ENCODE peak calls at places on chromosome 11, in five cellular contexts. A is epithelial cell of esophagus, B is aorta, H is OCI-LY7, Y is HCT116. I is an unnamed sample.

GRCh38 chr11:104581246-104581980 is 316.8 kb downstream of the CASP12 start:
- DNase-seq in A (peak), B (no peak), H (no peak), Y (no peak), I (no peak)

GRCh38 chr11:1760351-1761109 is 3.2 kb downstream of the CTSD start:
- DNase-seq in A (no peak), B (peak), H (no peak), Y (no peak), I (peak)

GRCh38 chr11:76700177-76701100 is 29.9 kb upstream of the LRRC32 start:
- DNase-seq in A (peak), B (no peak), H (no peak), Y (peak), I (no peak)

GRCh38 chr11:38937709-38938108 is 2339.7 kb upstream of the RAG2 start:
- DNase-seq in A (no peak), B (no peak), H (no peak), Y (no peak), I (no peak)

GRCh38 chr11:35352107-35352888 is 67.1 kb downstream of the SLC1A2 start:
- DNase-seq in A (peak), B (no peak), H (no peak), Y (no peak), I (peak)

GRCh38 chr11:75430692-75431532 is 2.1 kb downstream of the KLHL35 start:
- DNase-seq in A (no peak), B (peak), H (no peak), Y (no peak), I (no peak)

GRCh38 chr11:116563028-116563712 is 209.6 kb downstream of the BUD13 start:
- DNase-seq in A (no peak), B (no peak), H (no peak), Y (no peak), I (no peak)

GRCh38 chr11:86473991-86474833 is 99.5 kb downstream of the CCDC81 start:
- DNase-seq in A (peak), B (peak), H (no peak), Y (no peak), I (peak)

GRCh38 chr11:73344191-73344607 is 32.0 kb upstream of the RELT start:
- DNase-seq in A (no peak), B (peak), H (no peak), Y (no peak), I (peak)

GRCh38 chr11:112961146-112961668 is at the start of gene NCAM1:
- DNase-seq in A (peak), B (peak), H (peak), Y (peak), I (peak)

GRCh38 chr11:64802370-64803162 is 448 bp downstream of the MAP4K2 start:
- DNase-seq in A (no peak), B (no peak), H (peak), Y (no peak), I (peak)

GRCh38 chr11:33779849-33780528 is 5.7 kb upstream of the FBXO3 start:
- DNase-seq in A (peak), B (no peak), H (no peak), Y (no peak), I (no peak)

GRCh38 chr11:82858556-82859091 is 41.6 kb downstream of the PRCP start:
- DNase-seq in A (peak), B (no peak), H (no peak), Y (no peak), I (no peak)

GRCh38 chr11:2160736-2161259 is at the start of gene INS:
- DNase-seq in A (no peak), B (no peak), H (no peak), Y (no peak), I (no peak)

GRCh38 chr11:115920841-115921480 is 416.7 kb upstream of the CADM1 start:
- DNase-seq in A (no peak), B (no peak), H (no peak), Y (no peak), I (no peak)

GRCh38 chr11:16787035-16787744 is 48.7 kb downstream of the C11orf58 start:
- DNase-seq in A (peak), B (peak), H (no peak), Y (no peak), I (no peak)

GRCh38 chr11:72609045-72609444 is 65.2 kb downstream of the PDE2A start:
- DNase-seq in A (peak), B (no peak), H (peak), Y (no peak), I (no peak)

GRCh38 chr11:64712430-64713030 is 10.5 kb downstream of the NRXN2 start:
- DNase-seq in A (no peak), B (peak), H (no peak), Y (no peak), I (no peak)

GRCh38 chr11:125842319-125842948 is 9.3 kb downstream of the PATE4 start:
- DNase-seq in A (no peak), B (no peak), H (peak), Y (no peak), I (no peak)

GRCh38 chr11:32122200-32122599 is 31.3 kb downstream of the RCN1 start:
- DNase-seq in A (no peak), B (no peak), H (no peak), Y (no peak), I (no peak)

GRCh38 chr11:17774232-17775034 is 39.9 kb downstream of the KCNC1 start:
- DNase-seq in A (no peak), B (peak), H (no peak), Y (no peak), I (no peak)

GRCh38 chr11:60498853-60499252 is 6.3 kb downstream of the MS4A12 start:
- DNase-seq in A (no peak), B (no peak), H (peak), Y (no peak), I (no peak)

GRCh38 chr11:105269862-105270261 is 130.3 kb upstream of the CARD18 start:
- DNase-seq in A (no peak), B (no peak), H (no peak), Y (no peak), I (no peak)

GRCh38 chr11:32569313-32569881 is 14.2 kb upstream of the EIF3M start:
- DNase-seq in A (no peak), B (no peak), H (no peak), Y (no peak), I (no peak)

GRCh38 chr11:9231848-9232177 is 33.3 kb downstream of the DENND5A start:
- DNase-seq in A (no peak), B (no peak), H (no peak), Y (no peak), I (no peak)

GRCh38 chr11:70568504-70569172 is 170.3 kb downstream of the CTTN start:
- DNase-seq in A (peak), B (peak), H (no peak), Y (no peak), I (peak)

GRCh38 chr11:8649361-8649760 is 33.1 kb downstream of the TRIM66 start:
- DNase-seq in A (peak), B (no peak), H (no peak), Y (no peak), I (no peak)

GRCh38 chr11:123145220-123145619 is 49.8 kb downstream of the CLMP start:
- DNase-seq in A (peak), B (no peak), H (no peak), Y (peak), I (no peak)

GRCh38 chr11:123143476-123143875 is 51.6 kb downstream of the CLMP start:
- DNase-seq in A (no peak), B (no peak), H (no peak), Y (no peak), I (no peak)

GRCh38 chr11:123143921-123144320 is 51.1 kb downstream of the CLMP start:
- DNase-seq in A (no peak), B (no peak), H (no peak), Y (no peak), I (no peak)

GRCh38 chr11:123144707-123145106 is 50.3 kb downstream of the CLMP start:
- DNase-seq in A (peak), B (no peak), H (no peak), Y (no peak), I (no peak)

GRCh38 chr11:123145661-123146060 is 49.4 kb downstream of the CLMP start:
- DNase-seq in A (no peak), B (no peak), H (no peak), Y (no peak), I (no peak)
- H3K4me3 ChIP-seq in A (no peak), B (no peak), H (no peak), Y (peak), I (no peak)

GRCh38 chr11:40281055-40281580 is 1178.3 kb downstream of the LRRC4C start:
- DNase-seq in A (no peak), B (no peak), H (no peak), Y (no peak), I (no peak)
- H3K4me3 ChIP-seq in A (no peak), B (no peak), H (no peak), Y (no peak), I (no peak)

DNA sequence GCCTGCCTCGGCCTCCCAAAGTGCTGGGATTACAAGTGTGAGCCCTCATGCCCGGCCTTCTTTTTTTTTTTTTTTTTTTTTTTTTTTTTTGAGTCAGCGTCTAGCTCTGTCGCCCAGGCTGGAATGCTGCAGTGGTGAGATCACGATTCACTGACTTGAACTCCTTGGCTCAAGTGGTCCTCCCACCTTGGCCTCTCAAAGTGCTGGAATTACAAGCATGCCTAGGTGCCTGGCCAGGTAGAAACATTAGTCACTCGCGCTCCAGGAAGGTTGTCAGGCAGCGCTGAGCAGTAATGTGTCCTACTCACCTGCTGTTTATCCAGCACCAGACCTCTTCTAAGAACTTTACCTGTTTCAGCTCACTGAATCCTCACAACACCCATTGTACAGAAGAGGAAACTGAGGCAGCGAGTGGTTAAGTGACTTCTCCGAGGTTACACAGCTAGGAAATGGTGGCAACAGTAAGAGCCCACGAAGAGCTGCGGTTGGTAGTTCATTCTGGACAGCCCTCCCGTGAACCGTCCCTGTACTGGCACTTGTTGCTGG is 496 bp upstream of the CST6 start:
- DNase-seq in A (peak), B (no peak), H (no peak), Y (peak), I (no peak)
- H3K4me3 ChIP-seq in A (no peak), B (no peak), H (no peak), Y (peak), I (peak)

GRCh38 chr11:111367411-111368284 is 11.4 kb downstream of the POU2AF1 start:
- DNase-seq in A (peak), B (no peak), H (peak), Y (no peak), I (no peak)
- H3K4me3 ChIP-seq in A (no peak), B (no peak), H (peak), Y (no peak), I (no peak)

DNA sequence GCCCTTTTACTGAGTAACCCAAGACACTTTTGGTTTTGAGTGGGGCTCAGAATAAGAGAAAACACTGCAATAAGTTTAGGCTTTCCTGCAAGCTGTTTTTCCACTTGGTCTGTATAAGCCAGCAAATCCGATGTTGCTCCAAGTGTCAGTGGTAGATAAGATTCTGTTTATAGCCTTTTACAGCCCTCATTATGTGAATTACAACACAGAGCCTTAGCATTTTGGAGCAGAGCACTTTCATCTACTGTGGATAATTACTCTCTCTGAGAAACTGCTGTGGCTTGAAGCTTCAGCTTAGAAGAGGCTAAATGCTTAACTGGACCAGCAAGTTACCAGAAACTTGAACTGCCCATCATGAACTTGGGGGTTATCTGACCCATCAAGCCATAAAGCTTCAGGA is 601.1 kb downstream of the JRKL start:
- DNase-seq in A (no peak), B (no peak), H (no peak), Y (no peak), I (no peak)
- H3K4me3 ChIP-seq in A (no peak), B (no peak), H (no peak), Y (no peak), I (no peak)

GRCh38 chr11:12112731-12113130 is 2.3 kb downstream of the MICAL2 start:
- DNase-seq in A (no peak), B (no peak), H (no peak), Y (no peak), I (no peak)
- H3K4me3 ChIP-seq in A (no peak), B (peak), H (no peak), Y (no peak), I (peak)

DNA sequence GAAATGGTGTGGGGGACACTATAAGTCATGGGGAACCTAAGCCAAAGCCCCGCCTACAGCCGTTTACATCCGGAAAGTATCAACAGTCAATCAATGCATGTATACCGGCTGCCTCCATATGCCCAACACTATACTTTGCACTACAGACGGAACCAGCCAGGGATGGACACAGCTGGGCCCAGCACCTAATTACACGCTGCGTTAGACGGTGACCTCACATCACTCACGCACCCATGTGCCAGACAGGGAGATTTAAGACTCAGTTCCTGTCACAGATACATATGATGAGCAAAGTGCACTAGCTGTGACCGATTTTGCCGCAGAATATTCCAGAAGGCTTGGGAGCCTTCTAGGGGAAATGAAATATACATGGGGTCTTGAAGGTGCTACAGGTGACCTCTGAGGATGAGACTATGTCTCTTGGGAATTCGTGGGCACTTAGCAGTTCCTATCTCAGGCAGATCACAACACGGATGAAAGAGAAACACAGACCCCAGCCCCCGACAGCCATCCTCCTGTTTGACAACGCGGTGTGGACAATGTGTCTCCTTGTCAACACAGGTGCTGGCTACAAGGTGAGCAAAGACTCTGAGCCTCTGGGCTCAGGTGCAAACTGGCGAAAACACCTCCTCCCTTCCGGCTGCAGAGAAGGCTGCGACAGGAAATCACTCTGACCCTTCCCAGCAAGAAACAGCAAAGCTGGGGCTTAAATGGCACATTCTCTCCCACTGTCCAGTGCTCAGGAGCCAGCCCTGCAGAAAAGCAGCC is 8.0 kb downstream of the AHNAK start:
- DNase-seq in A (no peak), B (peak), H (peak), Y (no peak), I (no peak)
- H3K4me3 ChIP-seq in A (peak), B (no peak), H (no peak), Y (peak), I (peak)

DNA sequence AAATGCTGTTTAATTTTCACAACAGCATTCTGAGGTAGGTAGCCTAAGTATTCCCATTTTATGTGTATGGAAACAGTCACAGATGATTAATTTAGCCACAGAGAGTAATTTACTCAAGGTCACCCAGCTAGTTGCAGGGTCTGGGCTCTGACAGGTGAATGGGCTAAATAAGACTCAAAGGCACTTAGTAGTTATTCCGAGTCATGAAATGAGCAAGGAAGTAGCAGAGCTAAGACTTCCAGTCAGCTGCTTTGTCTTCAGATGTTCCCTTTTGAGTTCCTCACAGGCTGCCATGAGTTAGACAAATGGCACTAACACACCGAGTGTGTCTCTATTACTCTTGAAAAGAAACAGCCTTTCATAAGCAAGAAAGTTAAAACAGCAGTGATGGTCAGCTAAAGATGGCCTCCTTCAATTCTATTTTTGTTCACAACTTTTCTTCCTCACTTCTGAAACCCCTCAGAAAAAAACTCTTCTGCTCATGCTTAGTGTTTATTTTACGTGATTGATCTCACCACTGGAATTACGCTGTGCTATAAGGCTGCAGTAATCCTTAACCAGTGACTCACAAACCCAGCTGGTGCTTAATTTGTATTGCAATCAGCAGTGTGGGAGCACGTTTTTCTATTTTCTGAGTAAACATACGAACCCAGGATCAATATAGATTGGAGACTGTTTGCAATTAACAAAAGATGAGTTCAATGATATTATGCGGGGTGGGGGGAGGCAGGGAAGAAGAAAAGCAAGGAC is 389.2 kb downstream of the AASDHPPT start:
- DNase-seq in A (peak), B (no peak), H (no peak), Y (no peak), I (no peak)
- H3K4me3 ChIP-seq in A (no peak), B (no peak), H (no peak), Y (no peak), I (no peak)